ENCODE peak calls at places on chromosomes 6 and 20, in six cellular contexts. One of them, this sample, is unnamed.

GRCh38 chr6:46437671-46438221 is 53.5 kb downstream of the RCAN2 start:
- DNase-seq in NCI-H82: no peak
- DNase-seq in NCI-H345: no peak
- DNase-seq in NCI-H1436: no peak
- DNase-seq in ecto neural progenitor cell: no peak
- DNase-seq in epithelial cell of esophagus: no peak
- DNase-seq in this sample: no peak

GRCh38 chr6:144006731-144007454 is 1.2 kb downstream of the PLAGL1 start:
- DNase-seq in NCI-H1436: no peak
- DNase-seq in NCI-H82: no peak
- DNase-seq in NCI-H345: peak; percentile 7
- DNase-seq in epithelial cell of esophagus: peak; percentile 48
- DNase-seq in ecto neural progenitor cell: no peak
- DNase-seq in this sample: no peak

GRCh38 chr6:12440981-12441380 is 150.8 kb downstream of the EDN1 start:
- DNase-seq in NCI-H1436: no peak
- DNase-seq in ecto neural progenitor cell: no peak
- DNase-seq in epithelial cell of esophagus: peak; percentile 37
- DNase-seq in NCI-H82: no peak
- DNase-seq in NCI-H345: no peak
- DNase-seq in this sample: no peak

GRCh38 chr6:169074551-169074950 is 179.1 kb downstream of the THBS2 start:
- DNase-seq in NCI-H345: no peak
- DNase-seq in epithelial cell of esophagus: no peak
- DNase-seq in NCI-H1436: no peak
- DNase-seq in NCI-H82: no peak
- DNase-seq in ecto neural progenitor cell: no peak
- DNase-seq in this sample: no peak

GRCh38 chr6:148559848-148560433 is 186.9 kb upstream of the UST start:
- DNase-seq in NCI-H82: peak; percentile 77
- DNase-seq in NCI-H345: peak; percentile 70
- DNase-seq in NCI-H1436: peak; percentile 1
- DNase-seq in epithelial cell of esophagus: peak; percentile 55
- DNase-seq in ecto neural progenitor cell: peak; percentile 91
- DNase-seq in this sample: peak; percentile 70

GRCh38 chr6:998551-998950 is 305.6 kb upstream of the EXOC2 start:
- DNase-seq in ecto neural progenitor cell: no peak
- DNase-seq in NCI-H1436: no peak
- DNase-seq in epithelial cell of esophagus: no peak
- DNase-seq in NCI-H82: no peak
- DNase-seq in NCI-H345: no peak
- DNase-seq in this sample: no peak

GRCh38 chr6:38990475-38990874 is 58.1 kb upstream of the GLP1R start:
- DNase-seq in NCI-H345: no peak
- DNase-seq in epithelial cell of esophagus: no peak
- DNase-seq in ecto neural progenitor cell: no peak
- DNase-seq in NCI-H82: no peak
- DNase-seq in NCI-H1436: no peak
- DNase-seq in this sample: no peak

GRCh38 chr20:56001890-56002289 is 3.4 kb downstream of the CBLN4 start:
- DNase-seq in NCI-H1436: no peak
- DNase-seq in ecto neural progenitor cell: no peak
- DNase-seq in NCI-H82: peak; percentile 40
- DNase-seq in epithelial cell of esophagus: no peak
- DNase-seq in NCI-H345: no peak
- DNase-seq in this sample: no peak

GRCh38 chr20:58447733-58448391 is 58.8 kb downstream of the VAPB start:
- DNase-seq in NCI-H345: peak; percentile 32
- DNase-seq in NCI-H1436: peak; percentile 20
- DNase-seq in epithelial cell of esophagus: peak; percentile 63
- DNase-seq in ecto neural progenitor cell: no peak
- DNase-seq in NCI-H82: peak; percentile 80
- DNase-seq in this sample: peak; percentile 67

GRCh38 chr20:62653373-62653772 is 11.1 kb downstream of the SLCO4A1 start:
- DNase-seq in NCI-H1436: no peak
- DNase-seq in ecto neural progenitor cell: no peak
- DNase-seq in epithelial cell of esophagus: no peak
- DNase-seq in NCI-H345: no peak
- DNase-seq in NCI-H82: no peak
- DNase-seq in this sample: no peak

GRCh38 chr20:37943501-37944455 is 40.9 kb downstream of the VSTM2L start:
- DNase-seq in epithelial cell of esophagus: no peak
- DNase-seq in NCI-H1436: no peak
- DNase-seq in ecto neural progenitor cell: peak; percentile 51
- DNase-seq in NCI-H82: no peak
- DNase-seq in NCI-H345: no peak
- DNase-seq in this sample: no peak

GRCh38 chr6:37459981-37460800 is 27.2 kb downstream of the CMTR1 start:
- DNase-seq in NCI-H82: peak; percentile 85
- DNase-seq in epithelial cell of esophagus: no peak
- DNase-seq in ecto neural progenitor cell: peak; percentile 60
- DNase-seq in NCI-H345: peak; percentile 94
- DNase-seq in NCI-H1436: no peak
- DNase-seq in this sample: no peak

GRCh38 chr6:20115269-20116005 is 96.8 kb downstream of the MBOAT1 start:
- DNase-seq in NCI-H1436: no peak
- DNase-seq in ecto neural progenitor cell: no peak
- DNase-seq in epithelial cell of esophagus: no peak
- DNase-seq in NCI-H345: no peak
- DNase-seq in NCI-H82: no peak
- DNase-seq in this sample: no peak

GRCh38 chr6:134389658-134390057 is 71.7 kb upstream of the SGK1 start:
- DNase-seq in NCI-H82: no peak
- DNase-seq in epithelial cell of esophagus: no peak
- DNase-seq in NCI-H1436: no peak
- DNase-seq in NCI-H345: no peak
- DNase-seq in ecto neural progenitor cell: no peak
- DNase-seq in this sample: no peak

GRCh38 chr6:62904687-62905086 is 306.6 kb upstream of the FKBP1C start:
- DNase-seq in NCI-H1436: no peak
- DNase-seq in epithelial cell of esophagus: no peak
- DNase-seq in NCI-H345: no peak
- DNase-seq in NCI-H82: peak; percentile 1
- DNase-seq in ecto neural progenitor cell: no peak
- DNase-seq in this sample: no peak

GRCh38 chr20:48812600-48813445 is 15.0 kb downstream of the PREX1 start:
- DNase-seq in NCI-H82: no peak
- DNase-seq in epithelial cell of esophagus: no peak
- DNase-seq in NCI-H345: no peak
- DNase-seq in ecto neural progenitor cell: no peak
- DNase-seq in NCI-H1436: no peak
- DNase-seq in this sample: no peak

GRCh38 chr6:60952500-60952899 is 1333.5 kb downstream of the KHDRBS2 start:
- DNase-seq in NCI-H82: no peak
- DNase-seq in epithelial cell of esophagus: peak; percentile 85
- DNase-seq in NCI-H1436: no peak
- DNase-seq in NCI-H345: no peak
- DNase-seq in ecto neural progenitor cell: no peak
- DNase-seq in this sample: no peak

GRCh38 chr6:18328549-18328922 is 58.6 kb upstream of the RNF144B start:
- DNase-seq in NCI-H1436: no peak
- DNase-seq in NCI-H82: no peak
- DNase-seq in ecto neural progenitor cell: no peak
- DNase-seq in epithelial cell of esophagus: peak; percentile 75
- DNase-seq in NCI-H345: no peak
- DNase-seq in this sample: no peak

GRCh38 chr6:34671801-34672656 is 24.5 kb downstream of the ILRUN start:
- DNase-seq in NCI-H345: no peak
- DNase-seq in NCI-H1436: no peak
- DNase-seq in ecto neural progenitor cell: no peak
- DNase-seq in epithelial cell of esophagus: peak; percentile 78
- DNase-seq in NCI-H82: peak; percentile 30
- DNase-seq in this sample: no peak

GRCh38 chr20:63782051-63782471 is 42.5 kb downstream of the SLC2A4RG start:
- DNase-seq in NCI-H345: no peak
- DNase-seq in NCI-H82: peak; percentile 30
- DNase-seq in epithelial cell of esophagus: no peak
- DNase-seq in NCI-H1436: peak; percentile 35
- DNase-seq in ecto neural progenitor cell: no peak
- DNase-seq in this sample: no peak

GRCh38 chr20:45817652-45818194 is 5.3 kb downstream of the UBE2C start:
- DNase-seq in epithelial cell of esophagus: peak; percentile 69
- DNase-seq in NCI-H345: no peak
- DNase-seq in ecto neural progenitor cell: no peak
- DNase-seq in NCI-H1436: no peak
- DNase-seq in NCI-H82: no peak
- DNase-seq in this sample: no peak

GRCh38 chr20:1775117-1775516 is 117.5 kb upstream of the SIRPG start:
- DNase-seq in ecto neural progenitor cell: no peak
- DNase-seq in NCI-H82: no peak
- DNase-seq in NCI-H1436: no peak
- DNase-seq in epithelial cell of esophagus: peak; percentile 62
- DNase-seq in NCI-H345: no peak
- DNase-seq in this sample: no peak

GRCh38 chr6:36765190-36765941 is 67.7 kb downstream of the RAB44 start:
- DNase-seq in epithelial cell of esophagus: no peak
- DNase-seq in ecto neural progenitor cell: no peak
- DNase-seq in NCI-H82: no peak
- DNase-seq in NCI-H1436: no peak
- DNase-seq in NCI-H345: no peak
- DNase-seq in this sample: no peak

GRCh38 chr20:17752452-17752851 is 52.7 kb downstream of the BANF2 start:
- DNase-seq in NCI-H1436: no peak
- DNase-seq in NCI-H345: no peak
- DNase-seq in NCI-H82: no peak
- DNase-seq in epithelial cell of esophagus: no peak
- DNase-seq in ecto neural progenitor cell: no peak
- DNase-seq in this sample: no peak